ENCODE peak calls at places on chromosomes 7 and 10, in eight cellular contexts. X, W, Z, L, I, K, E and F are unnamed samples.
A peak's percentile ranks its signal among the peaks of the same experiment; 100 is the strongest.

GRCh38 chr10:69685802-69686585 is 55.9 kb downstream of the FAM241B start:
- DNase-seq in X (no peak), W (no peak), Z (no peak), L (no peak), I (no peak), K (no peak), E (no peak), F (no peak)

GRCh38 chr7:82445226-82445625 is 1.6 kb upstream of the CACNA2D1 start:
- DNase-seq in X (no peak), W (no peak), Z (no peak), L (no peak), I (no peak), K (no peak), E (no peak), F (no peak)

GRCh38 chr7:118858651-118859149 is 634.2 kb downstream of the ANKRD7 start:
- DNase-seq in X (no peak), W (no peak), Z (no peak), L (no peak), I (no peak), K (no peak), E (no peak), F (no peak)

GRCh38 chr10:95229724-95230627 is 35.9 kb downstream of the ACSM6 start:
- DNase-seq in X (no peak), W (no peak), Z (peak; percentile 96), L (no peak), I (no peak), K (no peak), E (no peak), F (no peak)

GRCh38 chr7:130210181-130210935 is 2.7 kb downstream of the SSMEM1 start:
- DNase-seq in X (no peak), W (no peak), Z (peak; percentile 42), L (peak; percentile 16), I (no peak), K (peak; percentile 13), E (no peak), F (no peak)

GRCh38 chr10:37860494-37861190 is 3.2 kb upstream of the ZNF248 start:
- DNase-seq in X (no peak), W (no peak), Z (no peak), L (no peak), I (no peak), K (peak; percentile 27), E (no peak), F (no peak)

GRCh38 chr7:106448346-106448991 is 163.7 kb upstream of the NAMPT start:
- DNase-seq in X (no peak), W (no peak), Z (no peak), L (no peak), I (no peak), K (no peak), E (no peak), F (no peak)

GRCh38 chr7:89623018-89623672 is 531.1 kb upstream of the STEAP1 start:
- DNase-seq in X (peak; percentile 12), W (peak; percentile 21), Z (peak; percentile 34), L (peak; percentile 36), I (no peak), K (peak; percentile 41), E (no peak), F (no peak)

GRCh38 chr10:14356921-14357320 is 26.2 kb upstream of the FRMD4A start:
- DNase-seq in X (no peak), W (no peak), Z (peak; percentile 12), L (no peak), I (no peak), K (no peak), E (no peak), F (no peak)

GRCh38 chr10:89207181-89207800 is at the start of gene CH25H:
- DNase-seq in X (no peak), W (no peak), Z (peak; percentile 34), L (peak; percentile 59), I (no peak), K (no peak), E (peak; percentile 38), F (no peak)

GRCh38 chr7:44750921-44751571 is 2.4 kb downstream of the ZMIZ2 start:
- DNase-seq in X (no peak), W (no peak), Z (no peak), L (no peak), I (no peak), K (no peak), E (peak; percentile 27), F (no peak)

GRCh38 chr7:9680713-9681112 is 1247.3 kb downstream of the NXPH1 start:
- DNase-seq in X (no peak), W (no peak), Z (no peak), L (no peak), I (no peak), K (no peak), E (no peak), F (no peak)

GRCh38 chr10:1359599-1359955 is 303.4 kb downstream of the WDR37 start:
- DNase-seq in X (no peak), W (no peak), Z (no peak), L (no peak), I (no peak), K (no peak), E (no peak), F (no peak)

GRCh38 chr7:36132025-36132424 is 21.0 kb upstream of the EEPD1 start:
- DNase-seq in X (no peak), W (no peak), Z (no peak), L (no peak), I (no peak), K (peak; percentile 21), E (no peak), F (no peak)

GRCh38 chr10:71076473-71077142 is 135.8 kb upstream of the UNC5B start:
- DNase-seq in X (no peak), W (no peak), Z (no peak), L (no peak), I (no peak), K (no peak), E (no peak), F (no peak)

GRCh38 chr7:36160313-36160712 is 7.3 kb downstream of the EEPD1 start:
- DNase-seq in X (no peak), W (no peak), Z (no peak), L (no peak), I (no peak), K (no peak), E (no peak), F (no peak)

GRCh38 chr10:125247576-125247975 is 87.2 kb upstream of the CTBP2 start:
- DNase-seq in X (no peak), W (no peak), Z (no peak), L (no peak), I (no peak), K (no peak), E (no peak), F (no peak)

GRCh38 chr7:107989618-107990373 is 13.2 kb downstream of the LAMB1 start:
- DNase-seq in X (no peak), W (no peak), Z (peak; percentile 55), L (no peak), I (no peak), K (no peak), E (no peak), F (no peak)

GRCh38 chr7:11127112-11127785 is 153.6 kb downstream of the PHF14 start:
- DNase-seq in X (no peak), W (no peak), Z (no peak), L (no peak), I (no peak), K (no peak), E (no peak), F (no peak)

GRCh38 chr7:124251616-124252015 is 218.7 kb upstream of the TMEM229A start:
- DNase-seq in X (no peak), W (no peak), Z (no peak), L (no peak), I (no peak), K (no peak), E (no peak), F (no peak)

GRCh38 chr10:116620423-116621400 is at the start of gene PNLIPRP2:
- DNase-seq in X (no peak), W (no peak), Z (no peak), L (peak; percentile 31), I (no peak), K (peak; percentile 48), E (no peak), F (no peak)

GRCh38 chr7:139771001-139771956 is 6.5 kb downstream of the HIPK2 start:
- DNase-seq in X (no peak), W (no peak), Z (peak; percentile 72), L (no peak), I (no peak), K (no peak), E (no peak), F (no peak)

GRCh38 chr10:121351533-121351932 is 246.7 kb downstream of the FGFR2 start:
- DNase-seq in X (no peak), W (no peak), Z (no peak), L (no peak), I (no peak), K (no peak), E (no peak), F (no peak)

GRCh38 chr7:32658034-32658944 is 163.0 kb downstream of the AVL9 start:
- DNase-seq in X (no peak), W (no peak), Z (peak; percentile 31), L (no peak), I (no peak), K (no peak), E (no peak), F (no peak)

GRCh38 chr7:142957723-142958122 is 4.4 kb downstream of the KEL start:
- DNase-seq in X (no peak), W (no peak), Z (no peak), L (no peak), I (no peak), K (no peak), E (no peak), F (no peak)